ENCODE peak calls at places on chromosome 1, in seven cellular contexts. I is K562, N is HCT116, H is H1, P is HepG2, K is SK-N-SH, Q is GM12878. U is an unnamed sample.

GRCh38 chr1:22712502-22713271 is 2.0 kb downstream of the EPHB2 start:
- DNase-seq in Q (no peak), N (no peak), P (no peak), I (no peak), K (peak), H (no peak), U (no peak)

GRCh38 chr1:165235158-165235776 is 121.2 kb downstream of the LMX1A start:
- DNase-seq in I (no peak), N (no peak), H (peak), K (peak), P (no peak), Q (no peak), U (no peak)

GRCh38 chr1:36824390-36824861 is 209.9 kb downstream of the GRIK3 start:
- DNase-seq in N (no peak), Q (no peak), P (no peak), K (no peak), I (peak), H (peak), U (no peak)

GRCh38 chr1:164700683-164701082 is 141.7 kb downstream of the PBX1 start:
- DNase-seq in I (no peak), P (no peak), K (no peak), N (no peak), Q (no peak), H (no peak), U (no peak)

GRCh38 chr1:65243492-65243891 is 65.9 kb upstream of the DNAJC6 start:
- DNase-seq in N (no peak), I (no peak), Q (no peak), P (no peak), H (no peak), K (no peak), U (no peak)

GRCh38 chr1:1434131-1434811 is 1.2 kb upstream of the VWA1 start:
- DNase-seq in Q (no peak), K (peak), N (no peak), I (no peak), P (peak), H (peak), U (no peak)

GRCh38 chr1:206419250-206419649 is 51.0 kb upstream of the IKBKE start:
- DNase-seq in H (no peak), N (no peak), I (peak), P (no peak), K (no peak), Q (no peak), U (no peak)

GRCh38 chr1:41562328-41562727 is 77.8 kb upstream of the EDN2 start:
- DNase-seq in Q (no peak), K (no peak), N (no peak), H (no peak), I (no peak), P (no peak), U (no peak)

GRCh38 chr1:87200875-87201638 is 127.6 kb upstream of the LMO4 start:
- DNase-seq in P (no peak), N (no peak), I (no peak), H (no peak), Q (no peak), K (no peak), U (no peak)

GRCh38 chr1:100622966-100623762 is 85.2 kb downstream of the GPR88 start:
- DNase-seq in N (no peak), K (no peak), P (no peak), I (no peak), Q (no peak), H (no peak), U (no peak)

GRCh38 chr1:116292929-116293725 is 79.9 kb upstream of the ATP1A1 start:
- DNase-seq in K (no peak), Q (no peak), H (no peak), P (peak), N (no peak), I (no peak), U (no peak)

GRCh38 chr1:3261007-3261968 is 192.3 kb downstream of the PRDM16 start:
- DNase-seq in N (no peak), K (no peak), Q (no peak), H (no peak), P (peak), I (no peak), U (no peak)

GRCh38 chr1:244435562-244436205 is 16.0 kb downstream of the ADSS2 start:
- DNase-seq in Q (no peak), N (peak), P (peak), K (no peak), I (no peak), H (no peak), U (no peak)

GRCh38 chr1:228018125-228018398 is 11.3 kb downstream of the WNT3A start:
- DNase-seq in H (no peak), P (no peak), I (no peak), Q (no peak), N (no peak), K (no peak), U (no peak)

GRCh38 chr1:54107131-54107530 is 45.7 kb downstream of the CDCP2 start:
- DNase-seq in P (no peak), Q (no peak), H (peak), I (peak), K (no peak), N (no peak), U (no peak)

DNA sequence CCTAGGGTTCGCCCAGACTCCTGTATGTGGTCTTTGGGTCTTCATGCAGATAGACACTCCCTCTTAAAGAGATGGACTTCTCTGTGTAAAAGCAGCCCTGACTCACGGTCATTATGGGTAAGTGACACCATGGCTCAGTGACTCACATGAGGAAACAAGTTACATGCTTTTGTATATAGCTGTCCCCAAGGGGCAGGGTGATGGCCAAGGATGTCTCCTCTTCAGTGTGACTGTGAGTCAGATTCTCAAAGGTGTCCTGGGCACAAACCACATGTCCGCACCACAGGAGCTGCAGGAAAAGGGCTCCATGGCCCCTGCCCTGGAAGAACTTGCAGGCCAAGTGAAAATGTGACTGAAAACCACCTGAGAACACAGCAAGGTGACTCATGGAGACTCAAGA is 380.4 kb downstream of the NPHP4 start:
- DNase-seq in I (no peak), N (peak), K (no peak), P (no peak), Q (no peak), H (no peak), U (no peak)
- TF ChIP-seq JUND in I (no peak), N (peak), K (no peak), P (no peak), Q (no peak), H (no peak), U (no peak)

GRCh38 chr1:167687919-167688519 is 33.8 kb upstream of the MPZL1 start:
- DNase-seq in P (peak), I (peak), Q (peak), K (peak), N (peak), H (peak), U (peak)
- TF ChIP-seq JUND in P (no peak), I (peak), Q (no peak), K (no peak), N (no peak), H (no peak), U (no peak)

DNA sequence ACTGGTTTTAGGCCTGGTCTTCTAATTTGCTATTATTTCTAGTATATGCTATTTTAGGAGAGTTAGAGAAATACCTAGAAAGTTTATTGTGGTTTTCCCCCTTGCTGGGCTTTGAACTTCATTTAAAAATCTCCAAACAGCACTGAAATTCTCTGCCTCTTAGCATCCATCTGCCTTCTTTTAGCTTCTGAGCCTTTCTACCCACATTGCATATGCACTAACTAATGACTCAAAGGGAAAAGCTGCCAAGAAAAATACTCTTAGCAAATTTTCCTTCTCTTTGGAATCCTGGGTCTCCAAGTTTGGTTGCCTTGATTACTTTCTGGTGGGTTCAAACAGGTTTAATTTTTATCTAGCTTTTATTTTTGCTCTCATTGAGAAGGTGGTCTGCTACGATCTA is 408.4 kb upstream of the PTBP2 start:
- DNase-seq in K (no peak), I (no peak), H (no peak), P (no peak), Q (no peak), N (no peak), U (no peak)
- TF ChIP-seq JUND in K (no peak), I (no peak), H (no peak), P (no peak), Q (no peak), N (no peak), U (no peak)

GRCh38 chr1:60890664-60891063 is 191.7 kb upstream of the NFIA start:
- DNase-seq in P (no peak), K (no peak), Q (no peak), N (no peak), H (no peak), I (no peak), U (no peak)

GRCh38 chr1:60894121-60894520 is 188.2 kb upstream of the NFIA start:
- DNase-seq in K (no peak), Q (no peak), I (no peak), N (no peak), H (no peak), P (no peak), U (no peak)

GRCh38 chr1:60895167-60896124 is 186.9 kb upstream of the NFIA start:
- DNase-seq in P (no peak), Q (no peak), H (no peak), N (no peak), I (peak), K (no peak), U (no peak)

GRCh38 chr1:60893111-60893510 is 189.2 kb upstream of the NFIA start:
- DNase-seq in P (no peak), N (no peak), I (no peak), K (no peak), Q (no peak), H (no peak), U (no peak)

GRCh38 chr1:60891315-60891714 is 191.0 kb upstream of the NFIA start:
- DNase-seq in Q (no peak), P (no peak), N (no peak), H (no peak), I (no peak), K (no peak), U (no peak)
- TF ChIP-seq JUND in Q (no peak), P (no peak), N (no peak), H (no peak), I (no peak), K (no peak), U (no peak)

DNA sequence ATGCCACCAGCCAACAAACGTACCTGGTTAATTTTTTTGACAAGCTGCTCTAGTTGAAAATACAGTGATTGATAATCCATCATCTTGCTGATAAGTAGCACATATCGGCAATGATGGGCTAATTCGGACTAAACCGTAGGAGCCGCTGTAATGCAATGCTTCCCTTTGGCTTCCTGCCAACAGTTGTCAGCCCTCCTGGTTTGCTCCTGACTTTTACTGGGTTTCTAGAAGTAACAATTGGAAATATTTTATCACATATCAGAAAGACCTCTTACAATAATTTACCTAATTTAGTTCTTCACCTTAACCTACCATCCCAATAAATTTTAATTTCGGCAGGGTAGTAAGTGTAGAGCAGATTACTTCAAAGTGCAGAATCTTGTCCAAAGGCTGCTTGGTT is 148.5 kb downstream of the DHRS3 start:
- DNase-seq in N (no peak), P (no peak), Q (no peak), K (no peak), H (no peak), I (peak), U (no peak)
- TF ChIP-seq JUND in N (no peak), P (no peak), Q (no peak), K (no peak), H (no peak), I (no peak), U (no peak)

GRCh38 chr1:205258313-205259176 is 30.8 kb downstream of the TMCC2 start:
- DNase-seq in K (no peak), I (peak), N (no peak), H (no peak), Q (no peak), P (no peak), U (no peak)
- TF ChIP-seq JUND in K (no peak), I (no peak), N (peak), H (no peak), Q (no peak), P (no peak), U (no peak)

GRCh38 chr1:248861621-248862020 is 2.7 kb upstream of the ZNF692 start:
- DNase-seq in H (no peak), K (no peak), Q (no peak), I (no peak), P (no peak), N (no peak), U (no peak)

GRCh38 chr1:248858891-248859889 is at the start of gene ZNF692:
- DNase-seq in H (peak), K (peak), Q (peak), I (peak), N (peak), P (peak), U (peak)

GRCh38 chr1:248860007-248860406 is 1.1 kb upstream of the ZNF692 start:
- DNase-seq in H (no peak), P (no peak), N (no peak), Q (no peak), K (no peak), I (no peak), U (no peak)

GRCh38 chr1:248863011-248863881 is 4.4 kb upstream of the ZNF692 start:
- DNase-seq in P (peak), I (peak), H (peak), Q (no peak), N (no peak), K (peak), U (peak)

GRCh38 chr1:248862695-248863010 is 3.8 kb upstream of the ZNF692 start:
- DNase-seq in P (no peak), H (no peak), N (no peak), K (no peak), Q (no peak), I (no peak), U (no peak)
- TF ChIP-seq JUND in P (no peak), H (no peak), N (no peak), K (no peak), Q (no peak), I (no peak), U (no peak)

GRCh38 chr1:7810395-7810794 is 26.3 kb downstream of the PER3 start:
- DNase-seq in P (no peak), N (peak), K (no peak), Q (no peak), I (peak), H (no peak), U (no peak)
- TF ChIP-seq JUND in P (no peak), N (peak), K (peak), Q (no peak), I (peak), H (no peak), U (no peak)

GRCh38 chr1:38266197-38266520 is 219.6 kb upstream of the POU3F1 start:
- DNase-seq in Q (no peak), K (no peak), N (no peak), I (no peak), P (peak), H (no peak), U (no peak)

GRCh38 chr1:38261574-38261973 is 215.0 kb upstream of the POU3F1 start:
- DNase-seq in P (no peak), H (no peak), I (peak), N (no peak), Q (no peak), K (no peak), U (no peak)

GRCh38 chr1:38267037-38268036 is 220.7 kb upstream of the POU3F1 start:
- DNase-seq in P (no peak), I (no peak), N (no peak), Q (no peak), H (no peak), K (no peak), U (no peak)

GRCh38 chr1:38268226-38268625 is 221.6 kb upstream of the POU3F1 start:
- DNase-seq in K (no peak), I (no peak), H (no peak), N (no peak), P (no peak), Q (no peak), U (no peak)

DNA sequence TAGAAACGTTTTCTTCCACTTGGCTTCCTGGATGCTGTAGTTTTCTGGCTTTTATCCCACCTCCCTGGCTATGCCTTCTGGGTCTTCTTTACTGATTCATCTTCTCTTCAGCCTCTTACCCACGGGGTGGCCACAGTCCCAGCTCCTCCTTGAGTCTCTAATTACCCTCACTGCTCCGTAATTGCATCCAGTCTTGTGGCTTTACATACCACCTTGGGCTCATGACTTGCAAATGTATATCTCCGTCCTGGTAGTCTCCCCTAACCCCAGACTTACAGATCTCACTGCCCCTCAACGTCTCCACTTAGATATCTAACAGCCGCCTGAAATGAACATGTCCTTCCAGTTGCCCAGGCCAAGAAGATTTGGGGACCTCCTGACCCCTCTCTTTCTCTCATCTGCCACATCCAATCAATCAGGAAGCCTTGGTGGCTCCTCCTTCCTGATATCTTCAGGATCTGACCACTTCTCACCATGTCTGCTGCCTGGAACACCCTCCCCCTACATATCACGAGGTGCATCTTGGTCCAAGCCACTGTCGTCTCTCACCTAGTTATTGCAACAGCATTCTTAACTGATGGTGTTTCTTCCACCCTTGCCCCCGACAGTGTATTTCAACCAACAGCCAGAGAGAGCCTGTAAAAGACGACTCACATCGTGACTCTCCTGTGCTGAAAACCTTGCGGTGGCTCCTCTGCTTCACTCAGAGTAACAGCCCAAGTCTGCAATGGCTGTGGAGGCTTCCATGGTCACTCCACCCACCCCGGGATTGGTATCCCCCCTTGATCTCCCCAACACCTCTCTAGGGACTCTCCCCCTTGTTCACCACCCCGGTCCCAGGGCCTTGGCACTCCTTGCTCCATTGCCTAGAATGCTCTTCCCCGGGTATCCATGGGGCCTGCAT is 219.0 kb upstream of the POU3F1 start:
- DNase-seq in I (peak), N (no peak), H (no peak), P (no peak), K (no peak), Q (no peak), U (no peak)
- TF ChIP-seq JUND in I (no peak), N (no peak), H (no peak), P (no peak), K (no peak), Q (no peak), U (no peak)

GRCh38 chr1:62082456-62083363 is 111.9 kb upstream of the L1TD1 start:
- DNase-seq in Q (no peak), I (peak), P (peak), H (no peak), K (peak), N (no peak), U (peak)
- TF ChIP-seq JUND in Q (no peak), I (no peak), P (no peak), H (no peak), K (no peak), N (no peak), U (no peak)